ENCODE peak calls at places on chromosome 3, in ten cellular contexts. E is NB4, P is A549, K is GM12878, B is SK-N-SH, D is HepG2, M is endothelial cell of umbilical vein, N is WTC11, Q is H1, V is K562. A is an unnamed sample.
A peak's percentile ranks its signal among the peaks of the same experiment; 100 is the strongest.

GRCh38 chr3:173644086-173645082 is 246.8 kb downstream of the NLGN1 start:
- DNase-seq in P (no peak), D (no peak), B (no peak), N (no peak), M (no peak), E (no peak), Q (no peak), V (no peak), K (no peak), A (no peak)

GRCh38 chr3:82977871-82978270 is 1216.4 kb upstream of the GBE1 start:
- DNase-seq in M (no peak), N (no peak), E (no peak), K (no peak), V (no peak), B (no peak), Q (peak; percentile 5), D (no peak), P (no peak), A (no peak)

GRCh38 chr3:108471346-108471935 is 39.0 kb downstream of the MYH15 start:
- DNase-seq in V (no peak), D (no peak), B (no peak), Q (no peak), K (no peak), N (no peak), M (no peak), P (no peak), E (no peak), A (peak; percentile 68)

GRCh38 chr3:107598926-107599754 is 76.4 kb downstream of the BBX start:
- DNase-seq in D (peak; percentile 65), P (peak; percentile 33), Q (peak; percentile 36), K (peak; percentile 59), V (no peak), B (peak; percentile 36), E (peak; percentile 48), N (peak; percentile 47), M (peak; percentile 84), A (no peak)

GRCh38 chr3:165643433-165643824 is 193.8 kb downstream of the BCHE start:
- DNase-seq in K (no peak), E (no peak), Q (no peak), P (no peak), M (no peak), D (no peak), B (no peak), N (no peak), V (no peak), A (no peak)

GRCh38 chr3:140386357-140387100 is 291.3 kb upstream of the TRIM42 start:
- DNase-seq in E (no peak), N (no peak), P (no peak), V (no peak), B (no peak), M (no peak), Q (no peak), D (peak; percentile 23), K (no peak), A (no peak)

GRCh38 chr3:28476194-28476593 is 127.6 kb upstream of the AZI2 start:
- DNase-seq in E (peak; percentile 51), N (no peak), Q (no peak), D (peak; percentile 23), M (peak; percentile 41), V (peak; percentile 11), B (peak; percentile 58), P (peak; percentile 18), K (peak; percentile 5), A (peak; percentile 29)

GRCh38 chr3:10292505-10293419 is at the start of gene GHRL:
- DNase-seq in M (no peak), V (peak; percentile 65), N (no peak), Q (no peak), B (no peak), P (no peak), E (peak; percentile 97), K (peak; percentile 68), D (peak; percentile 79), A (no peak)

GRCh38 chr3:116444819-116445290 is 432 bp downstream of the LSAMP start:
- DNase-seq in M (no peak), E (no peak), V (no peak), D (no peak), K (no peak), P (no peak), B (peak; percentile 59), N (peak; percentile 30), Q (no peak), A (no peak)

GRCh38 chr3:167882057-167882667 is 146.6 kb downstream of the SERPINI1 start:
- DNase-seq in B (peak; percentile 21), M (peak; percentile 50), D (peak; percentile 30), K (no peak), V (peak; percentile 32), Q (no peak), E (peak; percentile 59), N (no peak), P (peak; percentile 8), A (peak; percentile 39)

GRCh38 chr3:52246728-52247454 is 1.3 kb downstream of the PPM1M start:
- DNase-seq in B (no peak), K (no peak), V (no peak), P (no peak), Q (no peak), M (no peak), N (no peak), E (peak; percentile 36), D (no peak), A (no peak)
- TF ChIP-seq MAX in B (no peak), K (no peak), V (no peak), P (no peak), Q (no peak), M (no peak), N (no peak), E (no peak), D (no peak), A (no peak)

GRCh38 chr3:153051427-153052095 is 110.5 kb upstream of the RAP2B start:
- DNase-seq in Q (no peak), E (peak; percentile 16), K (no peak), P (peak; percentile 81), M (peak; percentile 88), B (no peak), V (peak; percentile 79), N (no peak), D (peak; percentile 31), A (peak; percentile 86)
- TF ChIP-seq CTCF in Q (no peak), E (no peak), K (no peak), P (no peak), M (no peak), B (no peak), V (no peak), N (no peak), D (no peak), A (no peak)

DNA sequence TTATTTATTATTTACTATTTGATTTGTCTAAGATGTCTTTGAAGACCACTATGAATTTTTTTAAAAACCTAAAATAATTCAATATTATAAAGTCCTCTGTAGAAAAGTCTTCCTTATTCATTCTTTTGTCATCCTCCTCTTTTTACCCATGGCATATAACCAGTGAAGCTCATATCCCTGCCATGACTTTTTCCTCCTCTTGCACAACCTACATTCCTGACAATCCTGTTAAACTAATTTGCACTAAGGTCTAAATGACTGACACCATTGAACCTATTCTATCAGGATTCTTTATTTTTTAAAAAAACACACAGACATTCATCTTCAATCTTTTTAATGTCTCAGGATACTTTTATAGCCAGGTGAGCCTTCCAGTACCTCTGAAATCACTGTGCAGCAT is 159.9 kb upstream of the SLC2A2 start:
- DNase-seq in V (no peak), E (no peak), Q (no peak), K (no peak), N (no peak), D (no peak), P (no peak), B (no peak), M (no peak), A (no peak)
- TF ChIP-seq MAX in V (no peak), E (no peak), Q (no peak), K (no peak), N (no peak), D (no peak), P (no peak), B (no peak), M (no peak), A (no peak)

GRCh38 chr3:196193037-196193737 is 18.0 kb downstream of the ZDHHC19 start:
- DNase-seq in N (no peak), Q (no peak), M (no peak), K (no peak), V (no peak), D (no peak), E (peak; percentile 56), B (peak; percentile 68), P (no peak), A (no peak)

GRCh38 chr3:196194542-196194915 is 16.7 kb downstream of the ZDHHC19 start:
- DNase-seq in N (no peak), B (no peak), V (no peak), D (no peak), Q (no peak), K (no peak), E (no peak), M (no peak), P (no peak), A (no peak)

GRCh38 chr3:196189608-196190347 is 21.4 kb downstream of the ZDHHC19 start:
- DNase-seq in N (no peak), Q (no peak), B (peak; percentile 4), D (no peak), P (no peak), E (no peak), V (no peak), M (no peak), K (no peak), A (no peak)

GRCh38 chr3:196193738-196194541 is 17.3 kb downstream of the ZDHHC19 start:
- DNase-seq in N (no peak), V (peak; percentile 57), B (peak; percentile 83), D (no peak), M (no peak), P (no peak), Q (no peak), E (peak; percentile 61), K (no peak), A (no peak)

DNA sequence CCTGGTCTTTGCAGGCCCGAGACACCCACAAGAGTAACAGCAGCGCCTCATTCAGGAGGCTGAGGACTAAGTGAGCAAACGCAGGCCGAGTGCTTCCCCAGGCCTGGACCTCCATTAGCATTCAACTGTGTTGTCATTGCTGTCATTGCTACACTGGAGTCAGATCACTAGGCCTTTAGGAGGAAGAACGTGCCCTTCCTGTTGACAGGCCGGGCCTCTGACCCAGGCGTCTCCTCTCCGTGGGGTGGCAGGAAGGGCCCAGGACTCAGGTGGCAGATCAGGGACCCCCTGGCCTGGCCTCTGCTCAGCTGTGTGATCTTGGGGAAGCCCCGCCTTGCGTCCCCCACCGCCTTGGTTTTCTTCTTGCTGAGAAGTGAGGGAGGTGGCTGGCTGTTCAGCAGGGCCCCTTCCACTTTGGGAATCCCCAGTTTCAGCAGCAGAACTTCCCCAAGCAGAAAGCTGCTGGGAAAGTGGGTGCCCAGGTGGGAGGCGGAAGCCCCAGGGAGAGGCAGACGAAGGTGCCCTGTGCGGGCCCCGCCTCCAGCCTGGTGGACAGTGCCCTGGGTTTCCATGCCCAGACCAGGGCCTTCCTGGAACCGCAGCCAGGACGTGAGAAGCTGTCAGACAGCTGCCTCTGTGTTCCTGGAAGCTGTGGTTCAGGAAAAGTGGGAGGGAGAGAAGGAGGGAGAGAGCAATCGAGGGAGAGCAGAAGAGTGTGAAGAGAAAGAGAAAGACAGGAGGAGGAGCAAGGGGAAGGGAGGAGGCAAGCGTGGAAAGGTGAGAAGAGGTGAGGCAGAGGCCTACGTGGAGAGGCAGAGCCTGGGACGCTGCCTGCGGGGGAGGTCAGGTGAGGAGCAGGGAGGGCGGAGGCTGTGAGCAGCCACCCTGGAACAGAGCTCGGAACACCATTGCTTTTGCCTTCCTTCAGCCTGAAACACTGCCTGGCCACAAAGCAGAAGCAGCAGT is 18.9 kb downstream of the ZDHHC19 start:
- DNase-seq in K (peak; percentile 74), B (peak; percentile 13), D (peak; percentile 35), M (no peak), V (no peak), Q (no peak), N (peak; percentile 72), P (no peak), E (peak; percentile 80), A (no peak)
- TF ChIP-seq CTCF in K (no peak), B (no peak), D (peak; percentile 63), M (no peak), V (no peak), Q (no peak), N (no peak), P (no peak), E (peak; percentile 40), A (no peak)